ENCODE peak calls at places on chromosomes 5 and 9, in five cellular contexts. P, A, C, H and I are unnamed samples.

GRCh38 chr5:72177538-72177937 is 70.3 kb downstream of the MAP1B start:
- DNase-seq in C (no peak), P (no peak), H (no peak), A (no peak), I (no peak)

GRCh38 chr9:5671711-5672353 is 42.9 kb downstream of the RIC1 start:
- DNase-seq in A (no peak), H (peak; percentile 12), P (no peak), C (no peak), I (no peak)

GRCh38 chr9:114591206-114591853 is 3.8 kb downstream of the ATP6V1G1 start:
- DNase-seq in C (no peak), H (no peak), A (no peak), P (no peak), I (peak; percentile 51)

GRCh38 chr9:123378028-123378427 is 22.0 kb downstream of the CRB2 start:
- DNase-seq in H (no peak), C (no peak), P (no peak), A (no peak), I (no peak)

GRCh38 chr5:130797303-130797702 is 367.8 kb downstream of the HINT1 start:
- DNase-seq in C (no peak), A (no peak), P (no peak), H (no peak), I (no peak)

GRCh38 chr9:98584059-98584458 is 124.7 kb downstream of the GABBR2 start:
- DNase-seq in H (no peak), C (no peak), A (no peak), P (no peak), I (no peak)

GRCh38 chr9:112075009-112075378 is 100.1 kb downstream of the SUSD1 start:
- DNase-seq in A (no peak), C (no peak), H (no peak), P (no peak), I (no peak)

GRCh38 chr9:98451576-98451975 is 196.1 kb upstream of the TBC1D2 start:
- DNase-seq in P (no peak), H (no peak), A (no peak), C (no peak), I (no peak)

GRCh38 chr5:16616536-16617271 is at the start of gene RETREG1:
- DNase-seq in C (peak; percentile 62), H (peak; percentile 28), A (peak; percentile 73), P (no peak), I (peak; percentile 51)

GRCh38 chr9:22214497-22215031 is 205.5 kb upstream of the CDKN2B start:
- DNase-seq in H (peak; percentile 35), A (no peak), C (no peak), P (peak; percentile 77), I (peak; percentile 53)

GRCh38 chr5:92508271-92508670 is 1072.7 kb downstream of the NR2F1-AS1 start:
- DNase-seq in P (no peak), H (peak; percentile 43), A (no peak), C (no peak), I (no peak)

GRCh38 chr9:76401580-76402354 is 7.5 kb upstream of the RFK start:
- DNase-seq in H (no peak), C (no peak), P (peak; percentile 67), A (no peak), I (peak; percentile 31)

GRCh38 chr9:71968541-71969090 is 57.2 kb downstream of the C9orf85 start:
- DNase-seq in A (no peak), P (no peak), C (no peak), H (no peak), I (no peak)

GRCh38 chr5:135239461-135240282 is 159.4 kb downstream of the MACROH2A1 start:
- DNase-seq in A (no peak), C (no peak), P (peak; percentile 85), H (no peak), I (no peak)

GRCh38 chr9:6502399-6502798 is 89.4 kb downstream of the UHRF2 start:
- DNase-seq in H (peak; percentile 72), A (no peak), P (peak; percentile 45), C (no peak), I (no peak)

DNA sequence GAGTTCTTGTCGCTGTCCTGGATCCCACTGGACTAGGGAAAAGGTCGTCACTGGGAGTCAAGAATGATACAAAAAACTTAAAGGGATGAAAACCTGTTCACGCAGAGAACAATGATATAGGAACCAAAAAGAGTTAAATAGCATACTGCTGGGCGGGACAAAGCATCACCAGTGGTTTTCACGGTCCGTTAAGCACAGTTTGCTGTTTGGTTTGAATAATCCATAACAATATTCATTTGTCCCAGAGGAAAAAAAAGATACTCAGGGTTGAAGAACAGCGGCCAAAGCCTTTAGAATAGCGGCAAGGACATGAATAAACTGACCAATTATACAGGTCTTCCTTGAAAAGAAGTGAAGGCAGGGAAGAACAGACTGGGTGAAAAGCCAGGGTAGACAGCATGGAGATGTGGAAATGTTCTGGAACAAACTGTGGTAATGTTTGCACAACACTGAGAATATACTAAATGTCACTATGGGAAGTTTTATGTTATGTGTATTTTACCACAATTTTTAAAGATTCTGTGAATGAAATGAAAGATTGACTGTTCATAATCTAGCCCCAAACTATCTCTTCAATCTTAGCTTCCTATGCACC is 60.8 kb downstream of the MTMR12 start:
- DNase-seq in C (no peak), P (no peak), A (no peak), H (no peak), I (no peak)
- H3K4me1 ChIP-seq in C (peaks cover 36% of the 10 kb centered on the region), P (peaks cover 8% of the 10 kb centered on the region), A (no peaks in the 10 kb centered on the region), H (no peaks in the 10 kb centered on the region), I (peaks cover 16% of the 10 kb centered on the region)

DNA sequence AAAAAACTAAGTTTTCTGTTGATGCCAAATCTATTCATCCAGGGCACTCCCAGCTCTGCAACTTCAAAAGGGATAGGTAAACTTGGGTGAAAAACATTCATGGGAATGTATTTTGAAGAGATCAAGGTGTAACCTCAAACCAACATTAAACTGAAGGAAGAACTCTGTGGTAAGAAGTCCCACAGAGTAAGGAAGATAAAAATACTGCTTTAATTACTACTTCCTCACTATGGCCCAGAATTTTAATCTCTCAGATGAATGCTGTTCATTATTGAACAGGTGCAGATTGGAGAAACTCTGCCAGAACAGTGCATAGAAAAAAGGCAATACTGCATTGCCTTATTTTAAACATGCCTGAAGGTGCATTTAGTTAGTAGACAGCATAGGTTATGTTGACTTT is 37.6 kb upstream of the ANXA1 start:
- DNase-seq in P (no peak), H (no peak), C (no peak), A (no peak), I (no peak)
- H3K4me1 ChIP-seq in P (peaks cover 2% of the 10 kb centered on the region), H (peaks cover 12% of the 10 kb centered on the region), C (no peaks in the 10 kb centered on the region), A (no peaks in the 10 kb centered on the region), I (peaks cover 26% of the 10 kb centered on the region)

GRCh38 chr9:129671065-129671464 is 5.6 kb downstream of the PRRX2 start:
- DNase-seq in P (no peak), A (no peak), C (no peak), H (no peak), I (peak; percentile 33)
- H3K4me1 ChIP-seq in P (peaks cover 31% of the 10 kb centered on the region), A (no peaks in the 10 kb centered on the region), C (no peaks in the 10 kb centered on the region), H (no peaks in the 10 kb centered on the region), I (peaks cover 45% of the 10 kb centered on the region)

GRCh38 chr9:78724896-78725295 is 428.0 kb downstream of the PSAT1 start:
- DNase-seq in P (no peak), H (no peak), A (no peak), C (no peak), I (no peak)

DNA sequence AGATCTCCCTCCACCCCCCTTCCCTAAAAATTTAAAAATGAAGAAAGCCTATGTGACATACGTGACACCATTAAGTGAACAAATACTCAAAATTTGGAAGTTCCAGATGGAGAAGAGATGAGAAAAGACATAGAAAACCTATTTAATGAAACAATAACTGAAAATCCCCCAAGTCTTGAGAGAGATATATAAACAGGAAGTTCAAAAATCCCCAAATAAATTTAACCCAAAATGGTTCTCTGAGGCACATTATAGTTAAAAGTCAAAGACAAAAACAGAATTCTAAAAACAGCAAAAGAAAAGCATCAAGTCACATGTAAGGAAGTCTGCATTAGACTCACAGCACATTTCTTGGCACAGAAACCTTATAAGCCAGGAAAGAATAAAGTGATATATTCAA is 428.6 kb downstream of the PSAT1 start:
- DNase-seq in C (no peak), H (no peak), P (no peak), A (no peak), I (no peak)
- H3K4me1 ChIP-seq in C (no peaks in the 10 kb centered on the region), H (no peaks in the 10 kb centered on the region), P (no peaks in the 10 kb centered on the region), A (no peaks in the 10 kb centered on the region), I (no peaks in the 10 kb centered on the region)

DNA sequence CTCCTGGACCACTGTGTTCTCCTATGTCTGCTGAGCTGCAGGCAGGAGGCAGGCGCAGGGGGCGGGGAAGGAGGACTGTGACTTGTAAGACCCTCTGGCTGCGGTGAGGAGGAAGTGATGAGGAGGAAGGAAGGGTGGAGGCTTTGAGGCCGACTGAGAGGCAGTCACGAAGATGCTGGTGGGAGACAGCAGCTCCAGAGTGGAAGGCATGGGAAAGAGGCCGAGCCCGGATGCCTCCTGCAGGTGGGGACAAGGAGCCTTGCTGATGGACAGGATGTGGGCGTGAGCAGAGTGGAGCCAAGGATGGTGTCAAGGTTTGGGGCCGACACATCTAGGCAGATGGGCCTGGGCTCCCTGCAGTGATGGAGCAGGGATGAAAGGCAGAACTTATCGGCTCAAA is 74.3 kb upstream of the ICE1 start:
- DNase-seq in H (no peak), A (no peak), C (no peak), P (no peak), I (no peak)
- H3K4me1 ChIP-seq in H (peaks cover 6% of the 10 kb centered on the region), A (no peaks in the 10 kb centered on the region), C (no peaks in the 10 kb centered on the region), P (no peaks in the 10 kb centered on the region), I (no peaks in the 10 kb centered on the region)